ENCODE peak calls at places on chromosomes 13 and 19, in five cellular contexts. A is AG10803, V is omental fat pad, F is RWPE2, C is tibial nerve. Z is an unnamed sample.

GRCh38 chr13:78658630-78659449 is at the start of gene OBI1:
- DNase-seq in V (peak; percentile 82), F (peak; percentile 82), C (peak; percentile 78), A (peak; percentile 87), Z (peak; percentile 65)

GRCh38 chr19:33273065-33273736 is 29.1 kb downstream of the CEBPA start:
- DNase-seq in F (no peak), C (no peak), V (no peak), A (no peak), Z (no peak)

GRCh38 chr19:44722131-44723121 is 23.5 kb downstream of the CEACAM16 start:
- DNase-seq in C (no peak), V (no peak), F (no peak), A (no peak), Z (no peak)

GRCh38 chr19:737591-738093 is 13.3 kb upstream of the MISP start:
- DNase-seq in C (no peak), F (peak; percentile 51), A (peak; percentile 9), V (no peak), Z (peak; percentile 49)

GRCh38 chr19:56637976-56638555 is 4.9 kb upstream of the SMIM17 start:
- DNase-seq in A (peak; percentile 26), F (no peak), C (no peak), V (peak; percentile 54), Z (peak; percentile 14)

GRCh38 chr13:35388456-35388855 is 88.0 kb downstream of the MAB21L1 start:
- DNase-seq in F (no peak), V (no peak), A (peak; percentile 8), C (no peak), Z (no peak)

GRCh38 chr13:36432106-36432544 is at the start of gene CCNA1:
- DNase-seq in C (no peak), V (no peak), F (peak; percentile 73), A (no peak), Z (peak; percentile 24)

GRCh38 chr13:66560991-66561390 is 669.1 kb downstream of the PCDH9 start:
- DNase-seq in C (no peak), F (no peak), A (no peak), V (no peak), Z (no peak)

GRCh38 chr13:109922518-109922917 is 136.1 kb upstream of the IRS2 start:
- DNase-seq in V (no peak), C (no peak), F (no peak), A (no peak), Z (no peak)

GRCh38 chr13:67438465-67438864 is 208.3 kb upstream of the PCDH9 start:
- DNase-seq in V (no peak), F (no peak), A (no peak), C (no peak), Z (no peak)

GRCh38 chr13:20151016-20151415 is 9.8 kb downstream of the GJA3 start:
- DNase-seq in V (no peak), F (no peak), C (no peak), A (no peak), Z (no peak)

GRCh38 chr19:52190679-52191293 is 934 bp downstream of the PPP2R1A start:
- DNase-seq in C (no peak), F (no peak), V (no peak), A (peak; percentile 46), Z (no peak)

GRCh38 chr19:54352546-54352945 is 12.2 kb downstream of the LAIR1 start:
- DNase-seq in V (no peak), F (no peak), A (no peak), C (no peak), Z (no peak)

GRCh38 chr13:98910501-98910951 is 67.3 kb downstream of the DOCK9 start:
- DNase-seq in F (no peak), C (no peak), A (peak; percentile 62), V (no peak), Z (no peak)

GRCh38 chr13:77740931-77741586 is 43.6 kb downstream of the SLAIN1 start:
- DNase-seq in V (no peak), A (no peak), C (no peak), F (no peak), Z (no peak)

GRCh38 chr13:30744056-30744684 is 8.8 kb downstream of the ALOX5AP start:
- DNase-seq in A (no peak), C (no peak), F (no peak), V (no peak), Z (no peak)

GRCh38 chr13:95343944-95344343 is 42.7 kb upstream of the ABCC4 start:
- DNase-seq in F (no peak), A (no peak), V (no peak), C (no peak), Z (no peak)

GRCh38 chr19:38850976-38851621 is 1.3 kb upstream of the HNRNPL start:
- DNase-seq in C (no peak), F (no peak), V (no peak), A (no peak), Z (peak; percentile 19)

GRCh38 chr13:22108283-22108897 is 437.5 kb downstream of the FGF9 start:
- DNase-seq in A (peak; percentile 72), C (no peak), V (no peak), F (no peak), Z (no peak)

GRCh38 chr13:110024646-110024980 is 238.2 kb upstream of the IRS2 start:
- DNase-seq in C (no peak), A (no peak), F (no peak), V (no peak), Z (no peak)

GRCh38 chr19:11849264-11849615 is 714 bp downstream of the ZNF439 start:
- DNase-seq in C (no peak), V (no peak), A (peak; percentile 1), F (no peak), Z (no peak)

GRCh38 chr13:98866882-98867281 is 111.0 kb downstream of the DOCK9 start:
- DNase-seq in A (no peak), C (no peak), V (no peak), F (no peak), Z (no peak)

GRCh38 chr13:46855664-46856063 is 41.2 kb downstream of the HTR2A start:
- DNase-seq in F (no peak), V (no peak), A (no peak), C (no peak), Z (no peak)

GRCh38 chr19:32138416-32138815 is 207.0 kb upstream of the ZNF507 start:
- DNase-seq in C (no peak), A (no peak), V (no peak), F (no peak), Z (no peak)
- TF ChIP-seq CTCF in C (no peak), A (no peak), V (no peak), F (no peak), Z (peak; percentile 45)

GRCh38 chr19:4495471-4495870 is 22.8 kb downstream of the PLIN4 start:
- DNase-seq in V (no peak), A (no peak), C (no peak), F (peak; percentile 44), Z (no peak)
- TF ChIP-seq CTCF in V (no peak), A (no peak), C (no peak), F (peak; percentile 31), Z (peak; percentile 17)

GRCh38 chr19:2317300-2317699 is 9.3 kb upstream of the LINGO3 start:
- DNase-seq in F (no peak), A (no peak), C (no peak), V (no peak), Z (no peak)

GRCh38 chr19:2312819-2313501 is 5.0 kb upstream of the LINGO3 start:
- DNase-seq in C (no peak), V (no peak), F (no peak), A (no peak), Z (no peak)

GRCh38 chr19:2315121-2315817 is 7.3 kb upstream of the LINGO3 start:
- DNase-seq in C (no peak), V (no peak), A (no peak), F (no peak), Z (no peak)

GRCh38 chr19:2317756-2318155 is 9.8 kb upstream of the LINGO3 start:
- DNase-seq in V (no peak), C (no peak), A (no peak), F (no peak), Z (no peak)

DNA sequence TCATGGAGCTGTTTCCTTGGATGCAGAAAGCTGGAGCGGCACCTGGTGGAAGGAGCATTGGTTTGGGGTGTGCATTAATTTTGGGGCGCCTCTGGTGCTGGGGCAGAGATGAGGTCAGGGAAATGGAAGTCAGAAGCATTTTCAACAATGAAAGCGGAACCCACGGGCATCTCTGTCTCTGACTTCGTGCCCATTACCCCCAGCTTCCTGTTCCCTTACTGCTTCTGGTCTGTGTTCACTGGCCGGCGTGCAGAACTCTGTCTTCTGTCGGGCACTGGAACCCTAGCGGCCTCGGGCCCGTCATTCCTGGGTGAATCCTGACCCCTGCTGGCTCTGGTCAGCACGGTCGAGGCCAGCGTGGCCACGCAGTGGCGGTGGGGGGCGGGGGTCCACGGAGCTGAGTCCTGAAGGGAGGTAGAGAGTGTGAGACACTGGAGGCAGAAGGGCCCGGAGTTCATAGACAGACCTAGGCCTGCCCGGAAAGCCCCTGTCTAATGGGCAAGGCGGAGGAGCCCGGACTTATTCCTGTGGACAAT is 7.9 kb upstream of the LINGO3 start:
- DNase-seq in F (no peak), C (peak; percentile 33), V (no peak), A (peak; percentile 53), Z (peak; percentile 53)
- TF ChIP-seq CTCF in F (no peak), C (peak; percentile 12), V (no peak), A (peak; percentile 57), Z (peak; percentile 68)

DNA sequence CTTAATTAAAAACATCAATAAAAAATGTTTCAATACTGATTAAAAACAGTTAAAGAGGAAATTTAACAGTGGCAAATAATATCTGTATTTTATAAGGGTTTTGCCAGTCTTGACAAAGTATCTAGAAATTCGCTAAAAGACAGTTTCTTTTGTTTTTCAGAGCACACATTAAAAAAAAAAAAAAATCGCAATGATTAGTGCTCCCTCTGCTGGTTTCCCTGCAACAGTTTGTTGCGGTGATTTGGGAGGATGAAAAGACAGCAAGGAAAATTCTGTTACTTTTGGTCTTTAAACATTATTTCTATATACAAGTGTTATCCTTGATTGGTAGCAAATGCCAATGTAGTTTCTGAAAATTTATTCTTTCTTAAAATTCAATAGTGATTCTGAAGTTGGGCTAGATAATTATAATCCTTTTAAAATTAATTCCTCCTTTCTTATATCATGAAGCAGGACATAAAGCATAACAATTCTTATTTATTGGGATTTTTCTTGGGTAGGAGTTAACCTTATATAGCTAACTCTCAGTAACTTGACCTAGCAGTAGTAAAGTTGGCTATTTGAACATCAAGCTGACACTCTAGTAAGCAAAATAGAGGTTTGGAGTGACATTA is 23.1 kb upstream of the SPRY2 start:
- DNase-seq in V (no peak), C (no peak), F (no peak), A (peak; percentile 27), Z (no peak)
- TF ChIP-seq CTCF in V (no peak), C (peak; percentile 76), F (peak; percentile 81), A (peak; percentile 87), Z (peak; percentile 85)

Z was measured in progenitor cell of endocrine pancreas.